ENCODE peak calls at places on chromosomes 5 and 9, in six cellular contexts. One of them, this sample, is unnamed.
A peak's percentile ranks its signal among the peaks of the same experiment; 100 is the strongest.

GRCh38 chr5:22341406-22341805 is 511.7 kb downstream of the CDH12 start:
- DNase-seq in WTC11: no peak
- DNase-seq in mucosa of descending colon: no peak
- DNase-seq in NCI-H1930: no peak
- DNase-seq in body of pancreas: no peak
- DNase-seq in COR-L47: no peak
- DNase-seq in this sample: no peak

GRCh38 chr9:35664531-35665470 is at the start of gene ARHGEF39:
- DNase-seq in WTC11: peak; percentile 91
- DNase-seq in COR-L47: peak; percentile 88
- DNase-seq in mucosa of descending colon: peak; percentile 91
- DNase-seq in body of pancreas: peak; percentile 88
- DNase-seq in NCI-H1930: peak; percentile 89
- DNase-seq in this sample: peak; percentile 89

GRCh38 chr9:131008909-131009618 is at the start of gene LAMC3:
- DNase-seq in mucosa of descending colon: no peak
- DNase-seq in WTC11: peak; percentile 58
- DNase-seq in body of pancreas: no peak
- DNase-seq in NCI-H1930: no peak
- DNase-seq in COR-L47: peak; percentile 64
- DNase-seq in this sample: no peak

GRCh38 chr9:77954018-77954417 is 77.6 kb downstream of the GNAQ start:
- DNase-seq in WTC11: no peak
- DNase-seq in mucosa of descending colon: no peak
- DNase-seq in COR-L47: no peak
- DNase-seq in body of pancreas: no peak
- DNase-seq in NCI-H1930: no peak
- DNase-seq in this sample: no peak

GRCh38 chr5:109089191-109089590 is 320.6 kb downstream of the PJA2 start:
- DNase-seq in body of pancreas: no peak
- DNase-seq in mucosa of descending colon: no peak
- DNase-seq in COR-L47: no peak
- DNase-seq in NCI-H1930: no peak
- DNase-seq in WTC11: no peak
- DNase-seq in this sample: no peak

GRCh38 chr5:141940695-141941271 is 17.1 kb downstream of the DELE1 start:
- DNase-seq in WTC11: no peak
- DNase-seq in body of pancreas: no peak
- DNase-seq in COR-L47: no peak
- DNase-seq in mucosa of descending colon: no peak
- DNase-seq in NCI-H1930: no peak
- DNase-seq in this sample: no peak

GRCh38 chr5:104223885-104224773 is 661.5 kb upstream of the NUDT12 start:
- DNase-seq in body of pancreas: no peak
- DNase-seq in WTC11: no peak
- DNase-seq in COR-L47: no peak
- DNase-seq in mucosa of descending colon: no peak
- DNase-seq in NCI-H1930: no peak
- DNase-seq in this sample: no peak

GRCh38 chr5:10528056-10528816 is 35.6 kb upstream of the ANKRD33B start:
- DNase-seq in NCI-H1930: no peak
- DNase-seq in body of pancreas: no peak
- DNase-seq in WTC11: no peak
- DNase-seq in COR-L47: no peak
- DNase-seq in mucosa of descending colon: no peak
- DNase-seq in this sample: no peak

GRCh38 chr9:77277719-77278118 is 100.4 kb downstream of the VPS13A start:
- DNase-seq in WTC11: no peak
- DNase-seq in COR-L47: no peak
- DNase-seq in NCI-H1930: no peak
- DNase-seq in body of pancreas: no peak
- DNase-seq in mucosa of descending colon: no peak
- DNase-seq in this sample: no peak

GRCh38 chr5:148808864-148809642 is 17.4 kb upstream of the ADRB2 start:
- DNase-seq in NCI-H1930: no peak
- DNase-seq in WTC11: no peak
- DNase-seq in COR-L47: no peak
- DNase-seq in mucosa of descending colon: no peak
- DNase-seq in body of pancreas: no peak
- DNase-seq in this sample: no peak

GRCh38 chr9:126527109-126527825 is 86.5 kb upstream of the LMX1B start:
- DNase-seq in NCI-H1930: no peak
- DNase-seq in body of pancreas: no peak
- DNase-seq in COR-L47: no peak
- DNase-seq in WTC11: no peak
- DNase-seq in mucosa of descending colon: no peak
- DNase-seq in this sample: no peak

GRCh38 chr5:73482383-73483193 is 15.7 kb upstream of the BTF3 start:
- DNase-seq in COR-L47: no peak
- DNase-seq in WTC11: no peak
- DNase-seq in mucosa of descending colon: no peak
- DNase-seq in body of pancreas: no peak
- DNase-seq in NCI-H1930: no peak
- DNase-seq in this sample: no peak

This sample was measured in stomach.